ENCODE peak calls at places on chromosomes 1 and 21, in four cellular contexts. One of them, this sample, is unnamed.

GRCh38 chr1:42682739-42683529 is 716 bp downstream of the YBX1 start:
- DNase-seq in ovary: peak; percentile 70
- DNase-seq in spleen: peak; percentile 96
- DNase-seq in NCI-H1436: peak; percentile 36
- DNase-seq in this sample: no peak

GRCh38 chr21:37711294-37711844 is 204.9 kb downstream of the KCNJ6 start:
- DNase-seq in ovary: no peak
- DNase-seq in spleen: no peak
- DNase-seq in NCI-H1436: no peak
- DNase-seq in this sample: no peak

GRCh38 chr1:26744075-26744958 is 43.4 kb upstream of the PIGV start:
- DNase-seq in ovary: peak; percentile 32
- DNase-seq in spleen: peak; percentile 93
- DNase-seq in NCI-H1436: peak; percentile 38
- DNase-seq in this sample: no peak

GRCh38 chr1:152034654-152035405 is 2.0 kb downstream of the S100A11 start:
- DNase-seq in ovary: peak; percentile 52
- DNase-seq in spleen: no peak
- DNase-seq in NCI-H1436: peak; percentile 72
- DNase-seq in this sample: no peak

GRCh38 chr1:225750865-225751824 is 26.5 kb upstream of the SRP9 start:
- DNase-seq in ovary: no peak
- DNase-seq in spleen: peak; percentile 54
- DNase-seq in NCI-H1436: no peak
- DNase-seq in this sample: no peak

GRCh38 chr21:44969965-44970755 is 30.3 kb downstream of the SLX9 start:
- DNase-seq in ovary: no peak
- DNase-seq in spleen: peak; percentile 88
- DNase-seq in NCI-H1436: no peak
- DNase-seq in this sample: no peak

GRCh38 chr21:40271169-40271568 is 403.9 kb downstream of the PCP4 start:
- DNase-seq in ovary: no peak
- DNase-seq in spleen: no peak
- DNase-seq in NCI-H1436: no peak
- DNase-seq in this sample: no peak

GRCh38 chr1:248471154-248471553 is 2.0 kb upstream of the OR2T3 start:
- DNase-seq in ovary: no peak
- DNase-seq in spleen: no peak
- DNase-seq in NCI-H1436: no peak
- DNase-seq in this sample: no peak

GRCh38 chr1:225573216-225573615 is 79.7 kb downstream of the ENAH start:
- DNase-seq in ovary: no peak
- DNase-seq in spleen: no peak
- DNase-seq in NCI-H1436: no peak
- DNase-seq in this sample: no peak

GRCh38 chr1:2526824-2527552 is 592 bp upstream of the PANK4 start:
- DNase-seq in ovary: no peak
- DNase-seq in spleen: no peak
- DNase-seq in NCI-H1436: no peak
- DNase-seq in this sample: no peak

GRCh38 chr1:211830055-211830329 is 571 bp downstream of the LPGAT1 start:
- DNase-seq in ovary: peak; percentile 16
- DNase-seq in spleen: no peak
- DNase-seq in NCI-H1436: no peak
- DNase-seq in this sample: no peak